ENCODE peak calls at places on chromosomes 5 and 9, in nine cellular contexts. One of them, this sample, is unnamed.
A peak's percentile ranks its signal among the peaks of the same experiment; 100 is the strongest.

GRCh38 chr9:135499326-135500070 is 984 bp upstream of the MRPS2 start:
- DNase-seq in HepG2: peak; percentile 85
- DNase-seq in IMR-90: peak; percentile 84
- DNase-seq in suprapubic skin: peak; percentile 98
- DNase-seq in prostate gland: peak; percentile 87
- DNase-seq in Peyer's patch: peak; percentile 98
- DNase-seq in transverse colon: peak; percentile 96
- DNase-seq in gastrocnemius medialis: peak; percentile 91
- DNase-seq in spleen: peak; percentile 98
- DNase-seq in this sample: peak; percentile 81

GRCh38 chr5:26470439-26470838 is 567.9 kb downstream of the CDH9 start:
- DNase-seq in transverse colon: no peak
- DNase-seq in suprapubic skin: no peak
- DNase-seq in prostate gland: no peak
- DNase-seq in gastrocnemius medialis: no peak
- DNase-seq in spleen: no peak
- DNase-seq in HepG2: no peak
- DNase-seq in Peyer's patch: no peak
- DNase-seq in IMR-90: no peak
- DNase-seq in this sample: no peak

GRCh38 chr5:134100283-134101011 is 14.0 kb upstream of the TCF7 start:
- DNase-seq in transverse colon: peak; percentile 70
- DNase-seq in Peyer's patch: peak; percentile 87
- DNase-seq in spleen: peak; percentile 87
- DNase-seq in IMR-90: peak; percentile 76
- DNase-seq in suprapubic skin: no peak
- DNase-seq in prostate gland: no peak
- DNase-seq in gastrocnemius medialis: no peak
- DNase-seq in HepG2: no peak
- DNase-seq in this sample: no peak

GRCh38 chr5:168311061-168311566 is 19.7 kb downstream of the WWC1 start:
- DNase-seq in HepG2: no peak
- DNase-seq in Peyer's patch: peak; percentile 56
- DNase-seq in prostate gland: no peak
- DNase-seq in IMR-90: no peak
- DNase-seq in gastrocnemius medialis: no peak
- DNase-seq in transverse colon: peak; percentile 59
- DNase-seq in suprapubic skin: no peak
- DNase-seq in spleen: peak; percentile 36
- DNase-seq in this sample: no peak

GRCh38 chr5:671459-672328 is 21.5 kb downstream of the TPPP start:
- DNase-seq in IMR-90: peak; percentile 26
- DNase-seq in spleen: peak; percentile 88
- DNase-seq in transverse colon: peak; percentile 80
- DNase-seq in suprapubic skin: peak; percentile 92
- DNase-seq in HepG2: peak; percentile 57
- DNase-seq in Peyer's patch: peak; percentile 89
- DNase-seq in gastrocnemius medialis: peak; percentile 66
- DNase-seq in prostate gland: peak; percentile 51
- DNase-seq in this sample: no peak

GRCh38 chr5:108727154-108727638 is 20.5 kb upstream of the FER start:
- DNase-seq in prostate gland: peak; percentile 29
- DNase-seq in IMR-90: peak; percentile 24
- DNase-seq in transverse colon: peak; percentile 52
- DNase-seq in HepG2: no peak
- DNase-seq in suprapubic skin: no peak
- DNase-seq in gastrocnemius medialis: peak; percentile 37
- DNase-seq in Peyer's patch: peak; percentile 55
- DNase-seq in spleen: no peak
- DNase-seq in this sample: no peak

GRCh38 chr9:34145165-34145564 is 18.7 kb upstream of the DCAF12 start:
- DNase-seq in transverse colon: no peak
- DNase-seq in Peyer's patch: no peak
- DNase-seq in prostate gland: no peak
- DNase-seq in spleen: no peak
- DNase-seq in suprapubic skin: no peak
- DNase-seq in gastrocnemius medialis: no peak
- DNase-seq in IMR-90: peak; percentile 24
- DNase-seq in HepG2: no peak
- DNase-seq in this sample: no peak

GRCh38 chr5:27038476-27038875 is at the start of gene CDH9:
- DNase-seq in prostate gland: no peak
- DNase-seq in suprapubic skin: no peak
- DNase-seq in IMR-90: no peak
- DNase-seq in gastrocnemius medialis: no peak
- DNase-seq in transverse colon: no peak
- DNase-seq in Peyer's patch: no peak
- DNase-seq in spleen: no peak
- DNase-seq in HepG2: no peak
- DNase-seq in this sample: no peak

GRCh38 chr9:93648181-93648580 is 71.8 kb downstream of the PHF2 start:
- DNase-seq in prostate gland: no peak
- DNase-seq in Peyer's patch: peak; percentile 23
- DNase-seq in spleen: no peak
- DNase-seq in transverse colon: peak; percentile 0
- DNase-seq in HepG2: no peak
- DNase-seq in gastrocnemius medialis: no peak
- DNase-seq in suprapubic skin: no peak
- DNase-seq in IMR-90: no peak
- DNase-seq in this sample: no peak

GRCh38 chr5:172868436-172868923 is 34.4 kb downstream of the ERGIC1 start:
- DNase-seq in suprapubic skin: no peak
- DNase-seq in gastrocnemius medialis: no peak
- DNase-seq in spleen: no peak
- DNase-seq in prostate gland: no peak
- DNase-seq in IMR-90: peak; percentile 89
- DNase-seq in transverse colon: no peak
- DNase-seq in Peyer's patch: no peak
- DNase-seq in HepG2: peak; percentile 89
- DNase-seq in this sample: no peak

GRCh38 chr9:106953166-106953565 is 90.2 kb downstream of the ZNF462 start:
- DNase-seq in Peyer's patch: no peak
- DNase-seq in suprapubic skin: no peak
- DNase-seq in transverse colon: no peak
- DNase-seq in HepG2: no peak
- DNase-seq in spleen: no peak
- DNase-seq in gastrocnemius medialis: peak; percentile 57
- DNase-seq in prostate gland: no peak
- DNase-seq in IMR-90: peak; percentile 88
- DNase-seq in this sample: no peak

GRCh38 chr9:121708768-121709488 is 57.5 kb downstream of the DAB2IP start:
- DNase-seq in Peyer's patch: no peak
- DNase-seq in suprapubic skin: no peak
- DNase-seq in transverse colon: no peak
- DNase-seq in spleen: no peak
- DNase-seq in HepG2: no peak
- DNase-seq in gastrocnemius medialis: peak; percentile 56
- DNase-seq in IMR-90: no peak
- DNase-seq in prostate gland: no peak
- DNase-seq in this sample: no peak

GRCh38 chr5:65548281-65548680 is 14.7 kb downstream of the CENPK start:
- DNase-seq in spleen: no peak
- DNase-seq in suprapubic skin: no peak
- DNase-seq in transverse colon: no peak
- DNase-seq in Peyer's patch: no peak
- DNase-seq in HepG2: no peak
- DNase-seq in prostate gland: no peak
- DNase-seq in IMR-90: no peak
- DNase-seq in gastrocnemius medialis: no peak
- DNase-seq in this sample: no peak

GRCh38 chr9:32554107-32554506 is 1.7 kb upstream of the TOPORS start:
- DNase-seq in gastrocnemius medialis: no peak
- DNase-seq in Peyer's patch: no peak
- DNase-seq in IMR-90: peak; percentile 29
- DNase-seq in suprapubic skin: no peak
- DNase-seq in HepG2: no peak
- DNase-seq in transverse colon: no peak
- DNase-seq in spleen: no peak
- DNase-seq in prostate gland: no peak
- DNase-seq in this sample: no peak

GRCh38 chr5:112800901-112801300 is 60.2 kb upstream of the SRP19 start:
- DNase-seq in IMR-90: no peak
- DNase-seq in prostate gland: no peak
- DNase-seq in HepG2: no peak
- DNase-seq in suprapubic skin: no peak
- DNase-seq in gastrocnemius medialis: no peak
- DNase-seq in Peyer's patch: no peak
- DNase-seq in transverse colon: no peak
- DNase-seq in spleen: no peak
- DNase-seq in this sample: no peak

GRCh38 chr9:32378496-32378895 is 5.9 kb upstream of the ACO1 start:
- DNase-seq in gastrocnemius medialis: no peak
- DNase-seq in suprapubic skin: no peak
- DNase-seq in prostate gland: peak; percentile 20
- DNase-seq in Peyer's patch: peak; percentile 71
- DNase-seq in IMR-90: peak; percentile 81
- DNase-seq in HepG2: peak; percentile 76
- DNase-seq in spleen: no peak
- DNase-seq in transverse colon: no peak
- DNase-seq in this sample: no peak

GRCh38 chr5:6752782-6753181 is 39.5 kb downstream of the TENT4A start:
- DNase-seq in gastrocnemius medialis: no peak
- DNase-seq in Peyer's patch: no peak
- DNase-seq in transverse colon: no peak
- DNase-seq in HepG2: no peak
- DNase-seq in suprapubic skin: peak; percentile 15
- DNase-seq in spleen: peak; percentile 28
- DNase-seq in IMR-90: no peak
- DNase-seq in prostate gland: no peak
- DNase-seq in this sample: no peak

GRCh38 chr5:174533771-174534221 is 190.6 kb upstream of the MSX2 start:
- DNase-seq in transverse colon: no peak
- DNase-seq in spleen: no peak
- DNase-seq in IMR-90: peak; percentile 99
- DNase-seq in Peyer's patch: peak; percentile 49
- DNase-seq in HepG2: no peak
- DNase-seq in suprapubic skin: no peak
- DNase-seq in prostate gland: no peak
- DNase-seq in gastrocnemius medialis: no peak
- DNase-seq in this sample: no peak

GRCh38 chr5:151257731-151258715 is 5.0 kb downstream of the GM2A start:
- DNase-seq in suprapubic skin: no peak
- DNase-seq in prostate gland: no peak
- DNase-seq in transverse colon: peak; percentile 27
- DNase-seq in IMR-90: peak; percentile 19
- DNase-seq in gastrocnemius medialis: no peak
- DNase-seq in HepG2: no peak
- DNase-seq in Peyer's patch: peak; percentile 74
- DNase-seq in spleen: peak; percentile 81
- DNase-seq in this sample: no peak
- TF ChIP-seq POLR2A in suprapubic skin: no peak
- TF ChIP-seq POLR2A in prostate gland: no peak
- TF ChIP-seq POLR2A in transverse colon: no peak
- TF ChIP-seq POLR2A in IMR-90: no peak
- TF ChIP-seq POLR2A in gastrocnemius medialis: no peak
- TF ChIP-seq POLR2A in HepG2: no peak
- TF ChIP-seq POLR2A in Peyer's patch: no peak
- TF ChIP-seq POLR2A in spleen: no peak
- TF ChIP-seq POLR2A in this sample: no peak

GRCh38 chr5:126776499-126777256 is at the start of gene LMNB1:
- DNase-seq in prostate gland: peak; percentile 90
- DNase-seq in suprapubic skin: peak; percentile 97
- DNase-seq in spleen: peak; percentile 98
- DNase-seq in Peyer's patch: peak; percentile 97
- DNase-seq in gastrocnemius medialis: peak; percentile 87
- DNase-seq in transverse colon: peak; percentile 96
- DNase-seq in IMR-90: peak; percentile 94
- DNase-seq in HepG2: peak; percentile 92
- DNase-seq in this sample: peak; percentile 90
- TF ChIP-seq POLR2A in prostate gland: peak; percentile 46
- TF ChIP-seq POLR2A in suprapubic skin: peak; percentile 38
- TF ChIP-seq POLR2A in spleen: no peak
- TF ChIP-seq POLR2A in Peyer's patch: no peak
- TF ChIP-seq POLR2A in gastrocnemius medialis: peak; percentile 35
- TF ChIP-seq POLR2A in transverse colon: peak; percentile 61
- TF ChIP-seq POLR2A in IMR-90: peak; percentile 61
- TF ChIP-seq POLR2A in HepG2: peak; percentile 78
- TF ChIP-seq POLR2A in this sample: no peak

DNA sequence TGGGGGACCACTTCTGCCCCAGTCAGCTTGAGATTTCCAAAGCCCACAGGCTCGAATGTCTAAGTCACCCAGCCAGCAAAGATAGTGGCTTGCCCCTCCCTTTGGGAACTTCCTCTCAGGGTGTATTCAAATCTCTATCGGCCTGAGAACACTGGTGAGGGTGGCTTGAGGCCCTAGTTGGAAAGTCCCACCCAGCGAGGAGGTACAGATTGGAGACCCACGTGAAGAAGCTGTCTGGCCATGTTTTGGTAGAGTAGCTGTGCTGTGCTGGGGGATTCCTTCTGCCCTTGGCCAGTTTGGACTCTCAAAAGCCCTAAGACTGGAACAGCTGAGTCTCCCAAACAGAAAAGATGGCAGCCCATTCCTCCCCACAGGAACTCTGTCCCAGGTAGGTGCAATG is 172.7 kb upstream of the RIOK2 start:
- DNase-seq in prostate gland: no peak
- DNase-seq in HepG2: no peak
- DNase-seq in suprapubic skin: no peak
- DNase-seq in spleen: no peak
- DNase-seq in IMR-90: no peak
- DNase-seq in Peyer's patch: no peak
- DNase-seq in transverse colon: no peak
- DNase-seq in gastrocnemius medialis: no peak
- DNase-seq in this sample: no peak
- TF ChIP-seq POLR2A in prostate gland: no peak
- TF ChIP-seq POLR2A in HepG2: no peak
- TF ChIP-seq POLR2A in suprapubic skin: no peak
- TF ChIP-seq POLR2A in spleen: no peak
- TF ChIP-seq POLR2A in IMR-90: no peak
- TF ChIP-seq POLR2A in Peyer's patch: no peak
- TF ChIP-seq POLR2A in transverse colon: no peak
- TF ChIP-seq POLR2A in gastrocnemius medialis: no peak
- TF ChIP-seq POLR2A in this sample: no peak

DNA sequence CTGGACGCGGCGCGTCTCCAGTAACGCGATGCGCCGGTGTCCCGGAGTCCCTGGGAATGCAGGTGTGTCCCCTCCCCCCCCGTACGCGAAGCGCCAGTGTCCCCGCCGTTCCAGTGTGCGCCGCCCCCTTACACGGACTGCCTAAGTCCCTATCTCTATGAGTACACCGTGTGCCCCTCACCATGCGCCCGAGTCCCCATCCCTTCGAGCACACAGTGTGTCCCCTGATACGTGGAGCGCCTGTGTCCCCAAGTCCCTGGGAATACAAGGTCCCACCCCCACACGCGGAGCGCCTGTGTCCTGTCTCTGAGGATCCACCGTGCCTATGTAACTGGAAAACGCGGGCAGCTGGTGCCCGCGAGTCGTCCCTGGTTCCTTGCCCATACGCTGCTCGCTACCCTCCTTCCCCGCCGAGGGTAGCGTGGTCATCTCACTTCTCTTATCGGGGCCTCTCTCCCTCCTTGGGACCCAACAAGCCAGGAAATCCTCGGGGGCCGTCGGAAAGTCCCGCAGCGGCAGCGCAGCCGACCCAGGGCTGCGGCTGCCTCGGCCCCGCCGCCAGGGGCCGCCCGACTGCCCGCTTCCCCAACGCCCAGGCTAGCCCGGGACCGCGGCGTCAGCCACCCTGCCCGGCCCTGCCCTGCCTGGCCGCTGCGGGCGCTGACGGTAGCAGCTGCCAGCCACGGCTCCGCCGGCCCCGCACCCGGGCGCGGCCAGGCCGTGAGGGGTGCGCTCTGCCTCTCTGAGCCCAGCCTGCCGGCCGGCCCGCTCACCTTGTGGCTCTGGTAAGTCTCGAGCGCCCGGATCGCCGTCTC is 642 bp downstream of the ELL2 start:
- DNase-seq in spleen: peak; percentile 98
- DNase-seq in IMR-90: peak; percentile 74
- DNase-seq in HepG2: peak; percentile 42
- DNase-seq in suprapubic skin: peak; percentile 86
- DNase-seq in prostate gland: peak; percentile 57
- DNase-seq in transverse colon: peak; percentile 88
- DNase-seq in Peyer's patch: peak; percentile 89
- DNase-seq in gastrocnemius medialis: peak; percentile 76
- DNase-seq in this sample: peak; percentile 82
- TF ChIP-seq POLR2A in spleen: no peak
- TF ChIP-seq POLR2A in IMR-90: no peak
- TF ChIP-seq POLR2A in HepG2: no peak
- TF ChIP-seq POLR2A in suprapubic skin: no peak
- TF ChIP-seq POLR2A in prostate gland: no peak
- TF ChIP-seq POLR2A in transverse colon: no peak
- TF ChIP-seq POLR2A in Peyer's patch: no peak
- TF ChIP-seq POLR2A in gastrocnemius medialis: no peak
- TF ChIP-seq POLR2A in this sample: no peak